ENCODE peak calls at places on chromosomes 4 and X, in six cellular contexts. U, X, M, F, C and R are unnamed samples.

GRCh38 chr4:153249199-153250154 is 45.2 kb downstream of the TRIM2 start:
- DNase-seq in X (peak; percentile 73), U (peak; percentile 53), F (peak; percentile 91), M (no peak), C (peak; percentile 49), R (peak; percentile 83)

GRCh38 chrX:74232859-74233258 is 71.1 kb upstream of the ZCCHC13 start:
- DNase-seq in F (peak; percentile 16), X (peak; percentile 24), C (no peak), U (peak; percentile 45), M (no peak), R (no peak)

GRCh38 chr4:76179398-76180318 is 31.5 kb upstream of the NUP54 start:
- DNase-seq in F (peak; percentile 91), U (peak; percentile 83), M (peak; percentile 20), X (peak; percentile 62), C (peak; percentile 85), R (peak; percentile 84)

GRCh38 chr4:154049457-154050181 is 260.7 kb upstream of the SFRP2 start:
- DNase-seq in U (peak; percentile 82), X (peak; percentile 16), F (peak; percentile 76), M (no peak), C (peak; percentile 67), R (peak; percentile 53)

GRCh38 chr4:154312246-154312645 is 179.4 kb downstream of the DCHS2 start:
- DNase-seq in U (no peak), C (no peak), F (no peak), M (no peak), X (no peak), R (no peak)

GRCh38 chr4:134202557-134202956 is 968 bp upstream of the PABPC4L start:
- DNase-seq in M (no peak), X (no peak), C (no peak), U (peak; percentile 8), F (no peak), R (no peak)

GRCh38 chr4:66741081-66741480 is 804.2 kb downstream of the CENPC start:
- DNase-seq in C (no peak), F (no peak), X (peak; percentile 70), M (no peak), U (no peak), R (no peak)

GRCh38 chrX:39144323-39144722 is 343.1 kb downstream of the MID1IP1 start:
- DNase-seq in C (no peak), F (peak; percentile 4), M (no peak), U (no peak), X (no peak), R (no peak)

GRCh38 chr4:38091636-38092035 is 131.4 kb downstream of the PTTG2 start:
- DNase-seq in X (peak; percentile 57), F (no peak), U (peak; percentile 71), M (no peak), C (no peak), R (no peak)

GRCh38 chr4:7598939-7599790 is 164.4 kb upstream of the PSAPL1 start:
- DNase-seq in F (no peak), M (no peak), C (no peak), U (no peak), X (no peak), R (no peak)

GRCh38 chr4:187276786-187277408 is 553.2 kb upstream of the FAT1 start:
- DNase-seq in F (peak; percentile 23), X (no peak), M (no peak), U (peak; percentile 38), C (no peak), R (no peak)

GRCh38 chr4:113355550-113356371 is 306.3 kb downstream of the ANK2 start:
- DNase-seq in F (peak; percentile 63), M (no peak), C (peak; percentile 28), X (peak; percentile 95), U (peak; percentile 96), R (no peak)

GRCh38 chrX:153592966-153593688 is 5.8 kb downstream of the CCNQ start:
- DNase-seq in C (no peak), X (no peak), F (no peak), M (no peak), U (no peak), R (no peak)

GRCh38 chr4:38412137-38412536 is 251.9 kb upstream of the KLF3 start:
- DNase-seq in F (no peak), M (no peak), U (no peak), X (no peak), C (no peak), R (no peak)

GRCh38 chrX:118644378-118644777 is 83.0 kb upstream of the IL13RA1 start:
- DNase-seq in U (peak; percentile 44), C (no peak), X (peak; percentile 23), M (no peak), F (peak; percentile 57), R (no peak)

GRCh38 chr4:48109413-48110263 is 24.4 kb downstream of the TXK start:
- DNase-seq in M (no peak), F (peak; percentile 46), U (peak; percentile 49), C (no peak), X (peak; percentile 54), R (peak; percentile 28)

GRCh38 chr4:121454251-121454979 is 73.6 kb upstream of the QRFPR start:
- DNase-seq in M (no peak), X (no peak), C (no peak), U (no peak), F (no peak), R (peak; percentile 40)

GRCh38 chrX:104565791-104566687 is at the start of gene IL1RAPL2:
- DNase-seq in C (no peak), U (peak; percentile 28), X (peak; percentile 58), M (no peak), F (peak; percentile 13), R (peak; percentile 56)

GRCh38 chr4:150960079-150960478 is 55.0 kb downstream of the LRBA start:
- DNase-seq in F (peak; percentile 54), U (peak; percentile 62), C (no peak), M (no peak), X (peak; percentile 33), R (no peak)

GRCh38 chr4:80139668-80140067 is 57.6 kb upstream of the PRDM8 start:
- DNase-seq in C (no peak), M (no peak), X (no peak), F (no peak), U (no peak), R (no peak)

GRCh38 chrX:50154429-50154828 is 46.4 kb downstream of the AKAP4 start:
- DNase-seq in M (no peak), X (no peak), C (no peak), U (no peak), F (no peak), R (no peak)

GRCh38 chr4:3422808-3423297 is 18.9 kb upstream of the HGFAC start:
- DNase-seq in C (no peak), M (no peak), F (no peak), X (no peak), U (no peak), R (no peak)

GRCh38 chr4:38664704-38665401 is 854 bp downstream of the KLF3 start:
- DNase-seq in C (peak; percentile 55), F (peak; percentile 65), U (peak; percentile 57), X (peak; percentile 50), M (no peak), R (peak; percentile 63)

GRCh38 chr4:74283614-74284013 is 24.7 kb upstream of the EPGN start:
- DNase-seq in C (no peak), U (peak; percentile 73), X (peak; percentile 97), M (no peak), F (peak; percentile 82), R (no peak)

GRCh38 chr4:38008493-38009120 is 48.4 kb downstream of the PTTG2 start:
- DNase-seq in X (no peak), F (no peak), C (no peak), M (no peak), U (no peak), R (no peak)

GRCh38 chr4:24956091-24956490 is 43.2 kb upstream of the CCDC149 start:
- DNase-seq in X (no peak), M (no peak), U (no peak), C (no peak), F (no peak), R (no peak)

GRCh38 chr4:57059890-57060716 is 50.1 kb downstream of the IGFBP7 start:
- DNase-seq in F (no peak), X (no peak), U (no peak), C (no peak), M (no peak), R (no peak)

GRCh38 chr4:177047070-177047850 is 254.5 kb upstream of the VEGFC start:
- DNase-seq in X (peak; percentile 49), C (no peak), U (peak; percentile 85), M (no peak), F (peak; percentile 93), R (peak; percentile 81)

GRCh38 chr4:99723555-99724450 is 66.2 kb upstream of the C4orf54 start:
- DNase-seq in X (peak; percentile 90), U (peak; percentile 75), C (peak; percentile 29), F (peak; percentile 22), M (no peak), R (no peak)

GRCh38 chrX:110397353-110397752 is 38.7 kb downstream of the RTL9 start:
- DNase-seq in U (no peak), C (no peak), F (peak; percentile 15), X (no peak), M (no peak), R (no peak)

DNA sequence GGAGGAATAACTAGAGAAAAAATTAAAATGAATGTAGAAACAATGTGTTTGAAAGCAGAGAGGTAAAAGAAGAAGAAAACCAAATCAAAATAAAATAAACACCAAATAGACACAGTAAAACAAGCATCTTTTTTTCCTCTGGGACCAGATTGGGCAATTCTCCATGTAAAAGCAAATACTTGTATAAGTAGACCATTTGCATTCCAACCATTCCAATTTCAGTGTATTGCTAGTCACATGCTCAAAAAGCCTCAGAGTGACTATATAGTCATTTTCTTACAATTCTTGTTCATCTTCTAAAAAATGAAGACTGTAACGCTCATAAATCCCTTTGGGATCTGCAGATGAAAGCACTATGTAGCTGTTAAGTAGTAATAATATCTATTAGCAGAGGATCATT is 969.5 kb downstream of the PCDH18 start:
- DNase-seq in C (no peak), U (peak; percentile 15), X (no peak), M (no peak), F (peak; percentile 16), R (no peak)
- TF ChIP-seq CTCF in C (no peak), U (no peak), X (no peak), M (no peak), F (no peak), R (no peak)

GRCh38 chr4:140078366-140078765 is 75.6 kb downstream of the MAML3 start:
- DNase-seq in M (no peak), C (peak; percentile 37), F (peak; percentile 59), U (peak; percentile 75), X (no peak), R (no peak)
- TF ChIP-seq CTCF in M (no peak), C (no peak), F (no peak), U (no peak), X (no peak), R (no peak)

GRCh38 chr4:13933163-13933562 is 305.6 kb upstream of the BOD1L1 start:
- DNase-seq in X (peak; percentile 40), C (no peak), M (no peak), F (peak; percentile 77), U (peak; percentile 59), R (no peak)
- TF ChIP-seq CTCF in X (no peak), C (no peak), M (no peak), F (no peak), U (peak; percentile 23), R (no peak)

DNA sequence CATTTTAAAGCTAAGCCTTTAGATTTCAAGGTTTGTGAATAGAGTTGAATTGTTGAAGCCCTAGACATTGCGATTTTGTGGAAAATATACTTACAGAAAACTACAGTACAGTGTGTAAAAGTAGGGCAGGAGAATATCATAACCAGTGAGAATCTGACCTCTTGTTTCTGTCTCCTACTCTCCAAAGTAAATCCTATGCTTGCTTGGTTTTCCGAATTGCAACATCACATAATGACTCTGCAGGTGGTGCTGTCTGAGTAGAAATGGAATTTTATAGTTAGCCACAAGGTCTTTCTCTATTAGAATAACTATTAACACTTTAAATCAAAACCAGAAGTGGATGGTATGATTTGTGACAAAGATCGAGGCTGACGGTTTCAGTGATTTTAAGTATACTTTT is 505.6 kb downstream of the RAPGEF2 start:
- DNase-seq in U (no peak), C (no peak), F (no peak), X (peak; percentile 59), M (no peak), R (no peak)
- TF ChIP-seq CTCF in U (no peak), C (no peak), F (no peak), X (peak; percentile 37), M (no peak), R (no peak)